ENCODE peak calls at places on chromosome X, in nine cellular contexts. B, G, F, U, A, X, K, W and R are unnamed samples.

GRCh38 chrX:115940888-115941332 is 229.6 kb upstream of the AGTR2 start:
- DNase-seq in B (no peak), G (peak), F (peak), U (peak), A (no peak), X (peak), K (peak), W (no peak), R (peak)

GRCh38 chrX:48956728-48957414 is 536 bp downstream of the OTUD5 start:
- DNase-seq in B (peak), G (peak), F (no peak), U (no peak), A (peak), X (peak), K (no peak), W (peak), R (peak)

GRCh38 chrX:150017868-150018267 is 79.6 kb upstream of the EOLA2 start:
- DNase-seq in B (no peak), G (no peak), F (no peak), U (no peak), A (no peak), X (no peak), K (no peak), W (no peak), R (no peak)

GRCh38 chrX:133911816-133912495 is 73.4 kb downstream of the GPC3 start:
- DNase-seq in B (no peak), G (no peak), F (no peak), U (no peak), A (no peak), X (no peak), K (no peak), W (no peak), R (no peak)

GRCh38 chrX:10750581-10750980 is 130.2 kb upstream of the MID1 start:
- DNase-seq in B (no peak), G (no peak), F (no peak), U (no peak), A (no peak), X (no peak), K (no peak), W (no peak), R (no peak)

GRCh38 chrX:23694606-23695005 is 27.3 kb downstream of the PRDX4 start:
- DNase-seq in B (peak), G (peak), F (peak), U (peak), A (no peak), X (peak), K (peak), W (peak), R (peak)

GRCh38 chrX:2502668-2503519 is 2.1 kb upstream of the DHRSX start:
- DNase-seq in B (no peak), G (no peak), F (no peak), U (peak), A (no peak), X (peak), K (no peak), W (no peak), R (no peak)

GRCh38 chrX:110432066-110432465 is 73.4 kb downstream of the RTL9 start:
- DNase-seq in B (no peak), G (no peak), F (no peak), U (no peak), A (no peak), X (no peak), K (no peak), W (no peak), R (no peak)

GRCh38 chrX:111470681-111471403 is 40.6 kb upstream of the SERTM2 start:
- DNase-seq in B (no peak), G (no peak), F (no peak), U (no peak), A (no peak), X (no peak), K (no peak), W (no peak), R (no peak)

GRCh38 chrX:70479197-70479969 is 34.7 kb downstream of the DLG3 start:
- DNase-seq in B (no peak), G (no peak), F (no peak), U (peak), A (no peak), X (peak), K (peak), W (no peak), R (no peak)